ENCODE peak calls at places on chromosomes 6 and 20, in six cellular contexts. X is endodermal cell, R is PC-9, S is tibial nerve, Z is RWPE1, Y is endothelial cell of umbilical vein. G is an unnamed sample.

GRCh38 chr20:64081620-64081964 is 1.7 kb downstream of the OPRL1 start:
- DNase-seq in X (no peak), R (no peak), S (no peak), Z (no peak), Y (no peak), G (no peak)

GRCh38 chr6:142448091-142448729 is 146.4 kb downstream of the ADGRG6 start:
- DNase-seq in X (no peak), R (no peak), S (no peak), Z (no peak), Y (no peak), G (no peak)

GRCh38 chr6:163249651-163250101 is 164.8 kb upstream of the QKI start:
- DNase-seq in X (no peak), R (no peak), S (no peak), Z (no peak), Y (no peak), G (no peak)

GRCh38 chr6:125544819-125545218 is 204.6 kb upstream of the HEY2 start:
- DNase-seq in X (no peak), R (no peak), S (no peak), Z (no peak), Y (no peak), G (no peak)

GRCh38 chr6:160036790-160037206 is 67.9 kb downstream of the IGF2R start:
- DNase-seq in X (peak; percentile 1), R (no peak), S (peak; percentile 41), Z (peak; percentile 93), Y (no peak), G (peak; percentile 53)

GRCh38 chr6:107957165-107957908 is 671 bp downstream of the SEC63 start:
- DNase-seq in X (peak; percentile 81), R (peak; percentile 47), S (peak; percentile 48), Z (peak; percentile 42), Y (peak; percentile 91), G (no peak)

GRCh38 chr6:155883741-155884140 is 428.1 kb upstream of the NOX3 start:
- DNase-seq in X (no peak), R (no peak), S (no peak), Z (no peak), Y (peak; percentile 95), G (no peak)

GRCh38 chr6:61711849-61712248 is 574.2 kb downstream of the KHDRBS2 start:
- DNase-seq in X (peak; percentile 62), R (no peak), S (no peak), Z (no peak), Y (no peak), G (no peak)

GRCh38 chr6:149990672-149991402 is 27.1 kb downstream of the ULBP1 start:
- DNase-seq in X (peak; percentile 82), R (no peak), S (no peak), Z (no peak), Y (no peak), G (no peak)

GRCh38 chr20:30489604-30490003 is 767.9 kb upstream of the DEFB115 start:
- DNase-seq in X (peak; percentile 27), R (no peak), S (no peak), Z (no peak), Y (no peak), G (no peak)

GRCh38 chr6:166950443-166950821 is 5.9 kb downstream of the RNASET2 start:
- DNase-seq in X (peak; percentile 39), R (no peak), S (no peak), Z (no peak), Y (no peak), G (no peak)

GRCh38 chr20:34110025-34111013 is 1.7 kb downstream of the EIF2S2 start:
- DNase-seq in X (no peak), R (no peak), S (no peak), Z (no peak), Y (peak; percentile 42), G (no peak)

GRCh38 chr6:160348552-160349441 is 619 bp downstream of the SLC22A3 start:
- DNase-seq in X (peak; percentile 87), R (no peak), S (no peak), Z (peak; percentile 38), Y (no peak), G (no peak)

GRCh38 chr6:14037402-14038277 is 79.9 kb upstream of the CD83 start:
- DNase-seq in X (no peak), R (no peak), S (no peak), Z (no peak), Y (no peak), G (no peak)

GRCh38 chr6:137160763-137161162 is 12.7 kb downstream of the IL22RA2 start:
- DNase-seq in X (no peak), R (peak; percentile 93), S (no peak), Z (peak; percentile 55), Y (no peak), G (peak; percentile 24)

GRCh38 chr6:145071836-145072235 is 663.5 kb downstream of the EPM2A start:
- DNase-seq in X (no peak), R (peak; percentile 38), S (no peak), Z (peak; percentile 64), Y (no peak), G (peak; percentile 39)

GRCh38 chr6:131281471-131282270 is 146.4 kb downstream of the AKAP7 start:
- DNase-seq in X (peak; percentile 83), R (no peak), S (peak; percentile 43), Z (no peak), Y (peak; percentile 88), G (no peak)

GRCh38 chr6:57123111-57123510 is 33.1 kb downstream of the ZNF451 start:
- DNase-seq in X (no peak), R (no peak), S (no peak), Z (no peak), Y (no peak), G (no peak)

GRCh38 chr6:72217626-72218025 is 331.3 kb downstream of the RIMS1 start:
- DNase-seq in X (no peak), R (no peak), S (no peak), Z (no peak), Y (no peak), G (no peak)

GRCh38 chr6:39083111-39083702 is 31.8 kb downstream of the SAYSD1 start:
- DNase-seq in X (peak; percentile 31), R (no peak), S (no peak), Z (no peak), Y (no peak), G (no peak)

GRCh38 chr6:89433637-89434499 is 916 bp downstream of the ANKRD6 start:
- DNase-seq in X (peak; percentile 71), R (no peak), S (peak; percentile 23), Z (no peak), Y (no peak), G (no peak)

DNA sequence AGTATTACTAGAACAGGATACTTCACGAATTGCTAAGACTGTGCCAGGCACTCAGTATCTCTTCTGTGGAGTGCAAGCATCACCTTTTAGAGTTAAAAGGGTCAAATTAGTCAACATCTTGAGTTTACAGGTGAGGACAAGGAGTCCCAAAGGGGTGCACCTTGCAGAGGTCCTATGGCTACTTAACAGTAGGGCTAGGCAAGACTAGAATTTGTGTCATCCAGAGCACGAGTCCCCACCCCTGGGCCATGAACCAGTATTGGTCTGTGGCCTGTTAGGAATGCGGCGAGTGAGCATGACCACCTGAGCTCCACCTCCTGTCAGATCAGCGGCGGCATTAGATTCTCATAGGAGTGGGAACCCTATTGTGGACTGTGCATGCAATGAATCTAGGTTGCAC is 10.5 kb upstream of the DSTN start:
- DNase-seq in X (no peak), R (no peak), S (no peak), Z (no peak), Y (no peak), G (no peak)
- H3K27ac ChIP-seq in X (no peak overlapping the region), R (peak overlapping the region; percentile 92), S (peak overlapping the region; percentile 60), Z (peak overlapping the region; percentile 96), Y (peak overlapping the region; percentile 96), G (peak overlapping the region; percentile 99)

GRCh38 chr6:147158881-147159280 is 45.3 kb upstream of the STXBP5 start:
- DNase-seq in X (no peak), R (no peak), S (no peak), Z (no peak), Y (no peak), G (no peak)

GRCh38 chr6:147160593-147160992 is 43.6 kb upstream of the STXBP5 start:
- DNase-seq in X (no peak), R (no peak), S (no peak), Z (no peak), Y (no peak), G (no peak)

GRCh38 chr6:147159536-147160374 is 44.5 kb upstream of the STXBP5 start:
- DNase-seq in X (no peak), R (no peak), S (no peak), Z (no peak), Y (no peak), G (no peak)

GRCh38 chr6:147161974-147162495 is 42.2 kb upstream of the STXBP5 start:
- DNase-seq in X (no peak), R (no peak), S (no peak), Z (peak; percentile 60), Y (peak; percentile 80), G (peak; percentile 40)

GRCh38 chr6:147161253-147161973 is 42.8 kb upstream of the STXBP5 start:
- DNase-seq in X (no peak), R (no peak), S (no peak), Z (no peak), Y (no peak), G (no peak)
- H3K27ac ChIP-seq in X (no peak overlapping the region), R (no peak overlapping the region), S (no peak overlapping the region), Z (no peak overlapping the region), Y (no peak overlapping the region), G (no peak overlapping the region)

DNA sequence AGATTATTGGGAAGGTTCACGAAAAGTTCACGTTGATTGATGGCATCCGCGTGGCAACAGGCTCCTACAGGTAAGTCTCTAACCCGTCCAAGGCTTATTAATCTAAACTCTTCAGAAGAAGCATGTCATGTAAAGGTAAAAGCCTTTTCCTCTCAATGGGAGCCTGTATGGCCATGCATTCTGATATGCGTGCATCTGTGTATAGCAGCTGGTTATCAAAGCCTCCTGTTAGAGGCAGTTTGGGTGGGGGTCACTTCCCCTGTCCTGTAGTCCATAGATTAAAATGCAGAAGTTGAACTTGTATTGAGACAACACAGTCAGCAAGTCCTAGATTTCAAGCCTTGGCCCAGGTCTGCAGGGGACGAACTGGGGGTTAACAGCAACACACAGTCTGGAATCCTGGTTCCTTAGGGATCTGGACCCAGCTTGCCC is 14.2 kb upstream of the DHX35 start:
- DNase-seq in X (no peak), R (no peak), S (no peak), Z (no peak), Y (no peak), G (no peak)
- H3K27ac ChIP-seq in X (no peak overlapping the region), R (no peak overlapping the region), S (no peak overlapping the region), Z (no peak overlapping the region), Y (no peak overlapping the region), G (no peak overlapping the region)

DNA sequence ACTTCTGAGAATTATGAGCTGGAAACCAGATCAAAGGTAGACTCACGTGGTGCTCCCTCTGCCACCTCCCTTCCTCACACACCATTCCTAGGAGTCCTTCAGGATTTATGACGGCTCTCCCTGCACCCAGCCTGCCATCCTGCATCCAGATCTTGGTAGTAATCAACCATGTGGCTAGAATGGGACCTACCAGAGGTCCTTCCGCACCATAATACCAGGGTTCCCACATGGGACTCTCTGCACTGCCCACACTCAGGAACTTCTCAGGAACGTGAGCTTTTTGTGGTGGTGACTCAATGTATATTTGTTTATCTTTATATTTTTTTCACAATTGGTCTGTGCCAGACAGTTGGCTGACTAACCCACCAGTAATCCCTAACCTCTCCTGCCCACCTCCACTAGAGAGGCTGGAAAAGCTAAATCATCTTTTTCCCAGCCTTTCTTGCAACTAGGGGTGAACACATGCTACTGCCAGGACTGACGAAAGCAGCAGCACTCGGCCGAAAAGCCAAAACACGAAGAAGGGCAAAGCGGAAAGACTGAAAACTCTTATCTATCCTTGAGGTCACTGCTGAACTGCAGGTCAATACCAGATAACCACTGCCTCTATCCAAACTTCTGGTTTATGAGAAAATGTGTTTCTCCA is 113.0 kb downstream of the TRERF1 start:
- DNase-seq in X (peak; percentile 21), R (peak; percentile 97), S (no peak), Z (peak; percentile 95), Y (peak; percentile 84), G (peak; percentile 70)
- H3K27ac ChIP-seq in X (no peak overlapping the region), R (peak overlapping the region; percentile 93), S (no peak overlapping the region), Z (peak overlapping the region; percentile 81), Y (peak overlapping the region; percentile 68), G (peak overlapping the region; percentile 27)

G was measured in epithelial cell of prostate.